ENCODE peak calls at places on chromosomes 3 and 15, in eight cellular contexts. O, G, N, Q, J, W, P and X are unnamed samples.

GRCh38 chr15:72796515-72797337 is 13.2 kb upstream of the ADPGK start:
- DNase-seq in W (peak), Q (peak), O (peak), J (peak), G (peak), N (peak), P (peak), X (peak)

GRCh38 chr3:53375019-53375418 is 27.7 kb upstream of the DCP1A start:
- DNase-seq in G (peak), O (peak), Q (peak), W (peak), N (peak), J (peak), P (peak), X (peak)

GRCh38 chr3:29255854-29256696 is 24.8 kb upstream of the RBMS3 start:
- DNase-seq in N (no peak), P (peak), W (peak), G (peak), Q (peak), O (no peak), J (no peak), X (no peak)

GRCh38 chr3:47047673-47048072 is 68.2 kb downstream of the NBEAL2 start:
- DNase-seq in J (no peak), P (no peak), Q (no peak), W (no peak), N (no peak), O (no peak), G (no peak), X (no peak)

GRCh38 chr15:81427176-81427575 is 53.2 kb upstream of the TMC3 start:
- DNase-seq in G (no peak), N (no peak), P (no peak), W (no peak), Q (no peak), O (no peak), J (no peak), X (no peak)

GRCh38 chr15:25056484-25057429 is 102.0 kb downstream of the SNRPN start:
- DNase-seq in P (no peak), W (no peak), J (no peak), N (peak), O (peak), G (no peak), Q (no peak), X (no peak)

GRCh38 chr3:127822836-127823589 is 698 bp upstream of the MGLL start:
- DNase-seq in P (peak), W (no peak), J (peak), N (peak), O (no peak), G (peak), Q (no peak), X (peak)

GRCh38 chr3:118817748-118818165 is 216.9 kb downstream of the IGSF11 start:
- DNase-seq in Q (peak), J (peak), O (peak), G (peak), P (peak), W (peak), N (peak), X (peak)

GRCh38 chr3:10707984-10708868 is 107.8 kb upstream of the SLC6A11 start:
- DNase-seq in J (no peak), O (no peak), N (no peak), G (no peak), P (no peak), Q (no peak), W (no peak), X (no peak)

GRCh38 chr3:64975138-64975537 is 287.3 kb upstream of the ADAMTS9 start:
- DNase-seq in J (no peak), P (no peak), W (no peak), N (no peak), G (no peak), O (no peak), Q (no peak), X (peak)

GRCh38 chr3:113287111-113287817 is 75.9 kb downstream of the BOC start:
- DNase-seq in N (no peak), J (no peak), P (peak), G (peak), O (peak), Q (peak), W (peak), X (peak)

GRCh38 chr15:91790826-91791225 is 62.7 kb upstream of the SLCO3A1 start:
- DNase-seq in P (peak), N (peak), J (no peak), Q (peak), G (no peak), W (peak), O (no peak), X (no peak)

GRCh38 chr3:172098698-172099494 is 59.5 kb downstream of the FNDC3B start:
- DNase-seq in O (no peak), P (peak), Q (no peak), J (no peak), N (no peak), G (no peak), W (peak), X (no peak)

GRCh38 chr3:87145553-87145952 is 81.6 kb upstream of the CHMP2B start:
- DNase-seq in P (no peak), N (no peak), G (peak), W (peak), Q (peak), O (peak), J (peak), X (peak)

GRCh38 chr15:49696441-49696840 is 75.6 kb downstream of the DTWD1 start:
- DNase-seq in W (peak), Q (peak), N (no peak), J (no peak), G (peak), O (no peak), P (peak), X (no peak)

GRCh38 chr3:163490119-163490518 is 1588.2 kb downstream of the SI start:
- DNase-seq in N (no peak), Q (peak), O (peak), P (peak), G (no peak), J (peak), W (peak), X (no peak)

GRCh38 chr3:151146071-151146730 is 56.8 kb downstream of the GPR171 start:
- DNase-seq in N (peak), G (peak), W (peak), Q (peak), O (peak), J (peak), P (peak), X (peak)

GRCh38 chr15:36831915-36832310 is 252.5 kb downstream of the CDIN1 start:
- DNase-seq in P (no peak), N (peak), O (no peak), W (peak), J (no peak), Q (no peak), G (no peak), X (no peak)

GRCh38 chr15:62569460-62570404 is 404.6 kb upstream of the C2CD4B start:
- DNase-seq in J (peak), Q (peak), P (peak), N (peak), O (no peak), W (peak), G (peak), X (peak)

GRCh38 chr3:131221731-131222130 is 159.8 kb upstream of the NUDT16 start:
- DNase-seq in N (no peak), J (no peak), Q (peak), W (peak), G (peak), P (peak), O (no peak), X (peak)

GRCh38 chr3:188241072-188241471 is 87.1 kb downstream of the LPP start:
- DNase-seq in O (peak), N (no peak), P (peak), Q (peak), G (peak), W (peak), J (no peak), X (peak)

GRCh38 chr15:62541250-62541649 is 376.2 kb upstream of the C2CD4B start:
- DNase-seq in J (no peak), N (no peak), W (no peak), O (no peak), P (no peak), Q (no peak), G (no peak), X (no peak)

GRCh38 chr15:73599934-73600333 is 33.3 kb downstream of the NPTN start:
- DNase-seq in P (peak), J (no peak), N (no peak), W (no peak), G (peak), Q (peak), O (no peak), X (peak)

GRCh38 chr3:52121813-52122212 is 32.4 kb downstream of the POC1A start:
- DNase-seq in W (no peak), O (no peak), J (no peak), G (no peak), Q (no peak), P (no peak), N (no peak), X (no peak)

DNA sequence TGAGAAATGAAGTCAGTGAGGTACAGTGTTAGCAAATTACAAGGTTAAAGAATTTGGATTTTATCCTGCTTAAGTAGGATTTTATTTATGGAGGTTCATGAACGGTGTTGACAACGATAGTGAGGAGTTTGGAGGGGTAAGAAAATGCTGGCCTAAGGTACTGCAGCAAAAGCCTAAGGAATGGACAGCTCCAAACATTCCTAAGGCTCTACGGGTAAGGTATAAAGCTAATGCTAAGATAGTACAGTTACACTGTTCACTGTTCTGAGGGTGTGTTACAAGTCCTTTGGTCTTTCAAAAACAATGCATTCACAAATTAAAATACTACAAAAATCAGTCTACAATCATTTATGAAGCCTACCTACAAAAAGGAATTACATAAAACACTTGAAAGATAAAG is 7.3 kb downstream of the MTMR10 start:
- DNase-seq in N (no peak), J (no peak), O (no peak), Q (no peak), P (peak), W (peak), G (no peak), X (no peak)
- H3K4me3 ChIP-seq in N (no peak), J (no peak), O (no peak), Q (no peak), P (no peak), W (no peak), G (no peak), X (no peak)

GRCh38 chr3:149284034-149284433 is 49.4 kb downstream of the TM4SF18 start:
- DNase-seq in Q (no peak), P (no peak), N (no peak), G (no peak), O (no peak), J (no peak), W (no peak), X (no peak)

GRCh38 chr3:149282836-149283235 is 50.6 kb downstream of the TM4SF18 start:
- DNase-seq in J (no peak), W (no peak), Q (no peak), N (no peak), O (no peak), G (no peak), P (no peak), X (no peak)

GRCh38 chr3:149291178-149291577 is 42.3 kb downstream of the TM4SF18 start:
- DNase-seq in W (no peak), P (no peak), O (peak), G (no peak), Q (no peak), J (no peak), N (no peak), X (no peak)

GRCh38 chr3:149283401-149283800 is 50.0 kb downstream of the TM4SF18 start:
- DNase-seq in J (no peak), Q (no peak), W (no peak), N (no peak), P (no peak), G (no peak), O (no peak), X (no peak)

DNA sequence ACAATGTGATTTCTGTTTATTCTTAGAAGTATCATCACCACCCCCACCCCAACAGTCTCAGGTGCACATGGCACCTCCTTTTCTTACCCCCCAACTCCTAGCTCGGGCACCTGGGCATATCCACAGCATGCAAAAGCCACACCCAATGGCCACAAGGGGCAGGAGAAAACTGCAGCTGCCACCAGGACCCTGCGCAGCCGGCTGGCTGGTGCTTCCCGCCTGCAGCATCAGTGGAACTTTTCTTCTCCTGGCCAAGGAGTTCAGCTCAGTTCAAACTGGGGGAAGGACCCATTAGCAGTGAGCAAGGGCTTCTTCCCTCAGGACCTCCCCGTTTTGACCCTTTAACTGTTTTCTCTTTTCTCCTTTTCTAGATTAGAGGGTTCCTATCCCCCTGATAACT is 44.8 kb downstream of the TM4SF18 start:
- DNase-seq in J (no peak), O (no peak), N (no peak), W (no peak), G (no peak), P (no peak), Q (no peak), X (no peak)
- TF ChIP-seq CTCF in J (no peak), O (no peak), N (no peak), W (no peak), G (no peak), P (no peak), Q (no peak), X (no peak)

DNA sequence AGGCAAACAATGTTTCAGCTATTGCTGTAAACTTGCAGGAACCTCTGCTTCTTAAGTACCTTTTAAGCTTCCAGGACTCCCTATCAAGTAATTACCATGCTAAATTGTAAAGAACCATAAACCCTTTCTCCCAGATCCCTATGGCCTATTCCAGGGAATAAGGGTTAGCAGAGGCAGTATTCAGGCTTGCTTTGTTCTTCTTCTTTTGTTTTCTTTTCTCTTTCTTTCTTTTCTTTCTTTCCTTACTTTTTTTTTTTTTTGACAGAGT is 2.8 kb upstream of the CEP97 start:
- DNase-seq in W (no peak), J (no peak), Q (no peak), P (no peak), N (no peak), O (no peak), G (no peak), X (no peak)
- H3K4me3 ChIP-seq in W (no peak), J (no peak), Q (no peak), P (no peak), N (no peak), O (no peak), G (no peak), X (no peak)

DNA sequence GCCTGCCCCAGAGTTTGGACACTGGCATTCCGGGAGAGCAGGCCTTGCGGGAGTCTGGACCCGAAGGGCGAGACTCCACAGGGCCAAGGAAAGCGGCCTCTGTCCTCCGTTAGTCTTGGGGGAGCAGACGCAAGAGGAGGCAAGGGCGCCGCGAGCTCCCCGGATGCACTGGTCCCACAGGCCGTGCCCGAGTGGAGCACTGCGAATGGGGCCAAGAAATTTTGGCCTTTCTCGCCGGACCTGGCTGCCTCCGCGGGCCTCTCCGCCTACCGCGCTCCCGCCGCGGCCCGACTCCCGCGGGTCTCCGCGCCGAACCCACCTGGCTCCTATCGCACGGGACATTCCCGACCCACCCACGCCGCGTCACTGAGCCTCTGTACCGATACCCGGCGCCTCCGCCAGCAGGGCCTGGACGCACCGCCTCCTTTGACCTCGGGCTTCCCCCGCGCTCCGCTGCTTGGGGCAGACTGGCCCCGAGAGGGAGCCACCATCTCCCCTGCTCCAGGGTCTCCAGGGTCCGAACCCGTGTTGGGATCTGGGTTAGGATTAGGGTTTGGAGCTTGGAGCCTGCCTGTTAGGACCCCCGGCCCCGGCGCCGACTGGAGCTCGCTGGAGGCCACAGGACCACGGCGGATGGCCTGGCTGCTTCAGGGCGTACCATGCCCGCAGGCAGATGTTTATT is 11.8 kb downstream of the SHOX2 start:
- DNase-seq in Q (no peak), N (no peak), W (no peak), J (no peak), P (no peak), G (no peak), O (no peak), X (no peak)
- TF ChIP-seq CTCF in Q (no peak), N (no peak), W (peak), J (no peak), P (no peak), G (no peak), O (no peak), X (no peak)

GRCh38 chr3:48190911-48191310 is 2.7 kb upstream of the CDC25A start:
- DNase-seq in Q (no peak), G (no peak), O (no peak), P (no peak), W (no peak), N (no peak), J (no peak), X (no peak)
- H3K4me3 ChIP-seq in Q (no peak), G (no peak), O (no peak), P (no peak), W (no peak), N (no peak), J (no peak), X (no peak)

GRCh38 chr15:93362821-93363220 is 273.8 kb upstream of the RGMA start:
- DNase-seq in J (no peak), G (no peak), O (no peak), N (no peak), Q (no peak), P (no peak), W (no peak), X (no peak)
- TF ChIP-seq CTCF in J (no peak), G (no peak), O (no peak), N (no peak), Q (no peak), P (no peak), W (no peak), X (no peak)